ENCODE peak calls at places on chromosomes 5 and 9, in seven cellular contexts. B is breast epithelium, Q is upper lobe of left lung, R is GF-D8, U is nucleus accumbens, A is GM13977, J is tibial artery. C is an unnamed sample.

GRCh38 chr5:116572375-116573278 is 2.0 kb downstream of the SEMA6A start:
- DNase-seq in A (no peak), B (peak; percentile 57), J (peak; percentile 21), R (no peak), Q (no peak), U (peak; percentile 56), C (no peak)

GRCh38 chr5:148805323-148806290 is 20.8 kb upstream of the ADRB2 start:
- DNase-seq in A (no peak), B (no peak), J (no peak), Q (peak; percentile 46), U (peak; percentile 9), R (peak; percentile 28), C (peak; percentile 10)

GRCh38 chr9:137188490-137189296 is at the start of the genes ANAPC2 and SSNA1:
- DNase-seq in U (peak; percentile 90), Q (peak; percentile 94), J (peak; percentile 88), R (peak; percentile 75), A (peak; percentile 98), B (peak; percentile 92), C (peak; percentile 99)

GRCh38 chr5:2492476-2492875 is 259.0 kb downstream of the IRX2 start:
- DNase-seq in R (no peak), B (no peak), U (no peak), A (no peak), J (no peak), Q (no peak), C (no peak)

GRCh38 chr5:103209065-103209464 is 49.5 kb upstream of the MACIR start:
- DNase-seq in A (no peak), Q (no peak), B (no peak), U (no peak), J (no peak), R (no peak), C (no peak)

GRCh38 chr5:116733995-116734716 is 159.5 kb upstream of the SEMA6A start:
- DNase-seq in U (peak; percentile 54), R (no peak), Q (no peak), A (no peak), B (no peak), J (no peak), C (no peak)

GRCh38 chr5:176732306-176732705 is 78.1 kb upstream of the UNC5A start:
- DNase-seq in Q (no peak), A (no peak), B (peak; percentile 9), R (no peak), J (no peak), U (no peak), C (no peak)

GRCh38 chr5:150999704-151000452 is 20.5 kb upstream of the GPX3 start:
- DNase-seq in J (peak; percentile 91), B (no peak), U (no peak), R (no peak), A (no peak), Q (no peak), C (no peak)

GRCh38 chr9:98427491-98427890 is 172.0 kb upstream of the TBC1D2 start:
- DNase-seq in Q (no peak), B (no peak), A (no peak), J (no peak), U (no peak), R (no peak), C (no peak)

GRCh38 chr9:136762915-136763648 is 1.2 kb downstream of the LCN15 start:
- DNase-seq in B (no peak), A (peak; percentile 4), Q (peak; percentile 38), J (no peak), R (no peak), U (no peak), C (peak; percentile 81)

GRCh38 chr9:126804198-126804695 is 593 bp upstream of the ZBTB43 start:
- DNase-seq in J (no peak), R (no peak), B (no peak), A (no peak), U (no peak), Q (no peak), C (no peak)

GRCh38 chr9:131833906-131834305 is 94.0 kb upstream of the RAPGEF1 start:
- DNase-seq in B (no peak), Q (no peak), J (no peak), A (no peak), R (no peak), U (no peak), C (no peak)

GRCh38 chr9:76107487-76107886 is 217.0 kb downstream of the PCSK5 start:
- DNase-seq in Q (no peak), R (no peak), J (peak; percentile 70), U (peak; percentile 15), B (no peak), A (no peak), C (no peak)

GRCh38 chr5:170436335-170436734 is 47.2 kb upstream of the KCNMB1 start:
- DNase-seq in B (no peak), Q (no peak), R (no peak), J (no peak), U (no peak), A (no peak), C (no peak)

GRCh38 chr5:72955143-72955767 is 586 bp upstream of the FCHO2 start:
- DNase-seq in U (no peak), B (peak; percentile 71), Q (peak; percentile 84), R (no peak), A (no peak), J (no peak), C (no peak)

GRCh38 chr5:120464627-120465280 is 654 bp downstream of the PRR16 start:
- DNase-seq in B (no peak), J (peak; percentile 63), U (peak; percentile 30), Q (peak; percentile 33), A (peak; percentile 19), R (no peak), C (peak; percentile 44)

GRCh38 chr9:92986175-92987110 is 39.1 kb downstream of the FGD3 start:
- DNase-seq in J (no peak), A (no peak), R (no peak), U (no peak), Q (no peak), B (no peak), C (no peak)

GRCh38 chr9:96323169-96323568 is 21.2 kb upstream of the HSD17B3 start:
- DNase-seq in A (no peak), J (no peak), Q (no peak), R (no peak), U (no peak), B (no peak), C (no peak)

GRCh38 chr9:105415344-105415980 is 32.4 kb upstream of the FSD1L start:
- DNase-seq in A (peak; percentile 67), U (peak; percentile 62), R (no peak), J (peak; percentile 43), B (no peak), Q (peak; percentile 43), C (peak; percentile 67)

GRCh38 chr9:102975246-102975645 is 19.9 kb upstream of the CYLC2 start:
- DNase-seq in U (no peak), J (no peak), B (no peak), Q (no peak), A (no peak), R (no peak), C (no peak)

GRCh38 chr5:9483251-9483650 is 62.6 kb downstream of the SEMA5A start:
- DNase-seq in Q (no peak), J (no peak), R (no peak), U (no peak), B (no peak), A (no peak), C (no peak)

GRCh38 chr9:134375430-134376385 is 49.5 kb downstream of the RXRA start:
- DNase-seq in B (no peak), J (peak; percentile 58), Q (no peak), U (peak; percentile 30), R (peak; percentile 41), A (no peak), C (no peak)

GRCh38 chr5:83895860-83896259 is 175.2 kb upstream of the HAPLN1 start:
- DNase-seq in A (no peak), U (no peak), Q (no peak), J (no peak), B (no peak), R (no peak), C (no peak)

GRCh38 chr5:76197726-76198125 is 114.5 kb downstream of the SV2C start:
- DNase-seq in B (no peak), Q (no peak), A (no peak), J (no peak), U (no peak), R (no peak), C (no peak)

GRCh38 chr5:87069974-87070608 is 197.6 kb upstream of the RASA1 start:
- DNase-seq in U (peak; percentile 5), J (peak; percentile 34), Q (no peak), A (peak; percentile 31), R (peak; percentile 10), B (no peak), C (peak; percentile 46)

GRCh38 chr9:13845460-13845859 is 468.5 kb downstream of the NFIB start:
- DNase-seq in A (no peak), R (no peak), U (no peak), Q (no peak), B (no peak), J (no peak), C (no peak)

GRCh38 chr9:71764438-71764837 is 3.9 kb downstream of the CEMIP2 start:
- DNase-seq in U (no peak), B (no peak), J (no peak), R (no peak), Q (no peak), A (no peak), C (no peak)

GRCh38 chr5:180142824-180143610 is 66.0 kb downstream of the RASGEF1C start:
- DNase-seq in J (no peak), B (peak; percentile 22), U (no peak), Q (no peak), R (no peak), A (no peak), C (no peak)